ENCODE peak calls at places on chromosome X, in ten cellular contexts. B is pancreas, O is MM.1S, L is thoracic aorta, E is fibroblast of mammary gland, P is bronchial epithelial cell, X is Panc1, F is heart left ventricle, A is cardiac fibroblast, W is DND-41. D is an unnamed sample.

GRCh38 chrX:74451450-74452198 is 30.3 kb downstream of the SLC16A2 start:
- DNase-seq in F (no peak), A (no peak), B (no peak), O (no peak), L (no peak), P (no peak), E (no peak), W (no peak), X (no peak), D (no peak)

GRCh38 chrX:103215768-103216085 is 819 bp downstream of the BEX4 start:
- DNase-seq in A (no peak), W (no peak), P (no peak), X (no peak), B (no peak), L (no peak), E (no peak), O (no peak), F (no peak), D (no peak)

GRCh38 chrX:34638116-34638515 is 19.0 kb downstream of the TMEM47 start:
- DNase-seq in B (no peak), O (peak), P (peak), X (no peak), A (peak), L (no peak), E (peak), W (no peak), F (no peak), D (no peak)

GRCh38 chrX:111207851-111208250 is 62.4 kb downstream of the CAPN6 start:
- DNase-seq in O (no peak), A (no peak), X (no peak), P (no peak), E (no peak), L (no peak), B (no peak), F (no peak), W (no peak), D (no peak)

GRCh38 chrX:20947411-20947912 is 426.8 kb upstream of the CNKSR2 start:
- DNase-seq in O (no peak), P (peak), W (no peak), B (no peak), X (no peak), F (no peak), L (no peak), E (no peak), A (no peak), D (no peak)

GRCh38 chrX:100085851-100086250 is 324.2 kb downstream of the PCDH19 start:
- DNase-seq in X (no peak), E (peak), F (no peak), B (no peak), L (no peak), O (no peak), A (no peak), P (peak), W (no peak), D (no peak)

GRCh38 chrX:48509619-48510018 is 827 bp downstream of the PORCN start:
- DNase-seq in B (no peak), O (no peak), E (no peak), P (no peak), L (no peak), W (no peak), A (no peak), X (no peak), F (no peak), D (no peak)

GRCh38 chrX:153925739-153926593 is at the start of gene ARHGAP4:
- DNase-seq in E (no peak), X (no peak), L (no peak), F (no peak), A (no peak), O (peak), B (no peak), P (no peak), W (peak), D (no peak)

GRCh38 chrX:136752796-136753195 is 27.9 kb downstream of the ARHGEF6 start:
- DNase-seq in W (no peak), E (peak), F (no peak), L (no peak), A (peak), P (peak), O (no peak), X (no peak), B (no peak), D (no peak)

GRCh38 chrX:129600981-129601424 is 53.8 kb downstream of the APLN start:
- DNase-seq in P (peak), A (no peak), B (no peak), F (no peak), X (no peak), E (peak), W (peak), L (no peak), O (peak), D (no peak)

GRCh38 chrX:40953369-40953768 is 131.9 kb upstream of the USP9X start:
- DNase-seq in E (no peak), B (no peak), F (no peak), X (no peak), W (no peak), A (no peak), P (no peak), L (no peak), O (no peak), D (peak)

GRCh38 chrX:124212622-124213021 is 119.8 kb upstream of the TEX13D start:
- DNase-seq in X (no peak), F (no peak), W (peak), E (no peak), L (no peak), O (peak), P (no peak), B (no peak), A (no peak), D (no peak)

GRCh38 chrX:110241816-110242215 is 76.1 kb downstream of the AMMECR1 start:
- DNase-seq in B (no peak), O (no peak), L (no peak), W (no peak), A (peak), P (peak), X (no peak), E (peak), F (no peak), D (no peak)

GRCh38 chrX:50913520-50913919 is 3.0 kb downstream of the BMP15 start:
- DNase-seq in P (peak), A (peak), L (no peak), E (no peak), F (no peak), X (no peak), B (no peak), W (no peak), O (no peak), D (no peak)

GRCh38 chrX:144494069-144494468 is 610.2 kb downstream of the UBE2NL start:
- DNase-seq in E (no peak), A (no peak), F (no peak), L (no peak), W (no peak), X (no peak), B (no peak), P (peak), O (no peak), D (no peak)

GRCh38 chrX:97806238-97806637 is 922.5 kb downstream of the RPA4 start:
- DNase-seq in W (no peak), A (no peak), B (no peak), L (no peak), P (no peak), O (no peak), E (peak), F (no peak), X (no peak), D (no peak)

GRCh38 chrX:139831017-139831416 is 101.8 kb downstream of the ATP11C start:
- DNase-seq in O (no peak), A (peak), L (no peak), W (no peak), E (no peak), P (no peak), B (no peak), F (no peak), X (no peak), D (no peak)

GRCh38 chrX:45758319-45758718 is 557.6 kb upstream of the DIPK2B start:
- DNase-seq in W (peak), E (peak), O (peak), L (no peak), X (no peak), P (peak), B (no peak), F (no peak), A (peak), D (no peak)

GRCh38 chrX:72620550-72621145 is 48.0 kb upstream of the HDAC8 start:
- DNase-seq in L (peak), X (peak), A (peak), W (no peak), P (peak), B (peak), E (peak), F (no peak), O (no peak), D (no peak)

GRCh38 chrX:24253030-24253429 is 60.8 kb downstream of the SUPT20HL2 start:
- DNase-seq in L (no peak), O (no peak), A (no peak), X (no peak), P (no peak), F (no peak), W (no peak), E (no peak), B (no peak), D (no peak)

GRCh38 chrX:13048265-13048664 is 3.8 kb upstream of the FAM9C start:
- DNase-seq in E (peak), X (no peak), A (peak), O (no peak), L (no peak), P (peak), W (no peak), F (no peak), B (no peak), D (no peak)

GRCh38 chrX:153491351-153492152 is 3.2 kb upstream of the BGN start:
- DNase-seq in P (no peak), O (no peak), F (no peak), W (no peak), E (no peak), B (no peak), A (no peak), X (no peak), L (no peak), D (no peak)

GRCh38 chrX:54029543-54030143 is 14.6 kb downstream of the PHF8 start:
- DNase-seq in X (no peak), A (no peak), O (no peak), P (peak), W (no peak), E (no peak), L (no peak), F (no peak), B (peak), D (no peak)

GRCh38 chrX:8304668-8305067 is 133.6 kb upstream of the VCX2 start:
- DNase-seq in P (peak), L (no peak), F (no peak), A (no peak), W (no peak), E (peak), O (no peak), B (no peak), X (no peak), D (no peak)

GRCh38 chrX:42686296-42686695 is 91.7 kb downstream of the PPP1R2C start:
- DNase-seq in X (no peak), E (peak), P (peak), B (no peak), L (no peak), W (no peak), O (no peak), A (peak), F (no peak), D (no peak)

GRCh38 chrX:19630776-19631707 is 115.7 kb upstream of the MAP3K15 start:
- DNase-seq in W (no peak), X (no peak), F (no peak), P (no peak), E (no peak), L (no peak), O (no peak), B (no peak), A (no peak), D (no peak)

GRCh38 chrX:115297189-115297588 is 7.7 kb downstream of the LUZP4 start:
- DNase-seq in X (no peak), L (no peak), W (no peak), A (no peak), E (no peak), O (no peak), B (no peak), F (no peak), P (peak), D (no peak)

GRCh38 chrX:1465261-1466231 is 12.8 kb upstream of the ASMTL start:
- DNase-seq in O (no peak), L (no peak), A (peak), F (peak), E (no peak), X (no peak), P (no peak), W (peak), B (no peak), D (no peak)

GRCh38 chrX:1463581-1464281 is 11.0 kb upstream of the ASMTL start:
- DNase-seq in A (no peak), X (no peak), P (no peak), O (no peak), B (no peak), W (peak), F (peak), L (no peak), E (no peak), D (no peak)

GRCh38 chrX:1464282-1465131 is 11.8 kb upstream of the ASMTL start:
- DNase-seq in E (no peak), P (no peak), O (no peak), X (no peak), F (peak), A (no peak), B (no peak), W (peak), L (no peak), D (no peak)

GRCh38 chrX:1462596-1463251 is 10.0 kb upstream of the ASMTL start:
- DNase-seq in F (peak), W (peak), B (no peak), E (peak), L (no peak), X (no peak), A (peak), P (peak), O (no peak), D (no peak)

DNA sequence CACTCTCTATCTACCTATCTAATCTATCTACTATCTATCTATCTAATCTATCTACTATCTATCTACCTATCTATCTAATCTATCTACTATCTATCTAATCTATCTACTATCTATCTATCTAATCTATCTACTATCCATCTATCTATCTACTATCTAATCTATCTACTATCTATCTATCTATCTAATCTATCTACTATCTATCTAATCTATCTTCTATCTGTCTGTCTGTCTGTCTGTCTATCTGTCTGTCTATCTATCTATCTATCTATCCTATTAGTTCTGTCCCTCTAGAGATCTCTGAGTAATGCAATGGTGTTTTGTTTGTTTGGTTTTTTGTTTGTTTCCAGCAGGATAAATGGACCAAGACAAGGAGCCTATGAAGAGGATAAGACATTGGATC is 9.4 kb upstream of the ASMTL start:
- DNase-seq in E (no peak), A (no peak), W (no peak), P (no peak), O (no peak), L (no peak), F (no peak), B (no peak), X (no peak), D (no peak)
- TF ChIP-seq CTCF in E (no peak), A (no peak), W (no peak), P (no peak), O (no peak), L (no peak), F (no peak), B (no peak), X (no peak), D (no peak)

GRCh38 chrX:39903937-39904336 is 193.8 kb downstream of the BCOR start:
- DNase-seq in L (no peak), A (peak), X (no peak), E (peak), F (no peak), W (no peak), P (peak), O (no peak), B (no peak), D (no peak)

GRCh38 chrX:39907964-39908616 is 189.7 kb downstream of the BCOR start:
- DNase-seq in F (peak), B (peak), P (peak), E (peak), A (peak), W (no peak), X (peak), L (peak), O (no peak), D (no peak)

GRCh38 chrX:39905475-39905889 is 192.3 kb downstream of the BCOR start:
- DNase-seq in W (no peak), L (no peak), A (no peak), O (no peak), X (no peak), B (no peak), F (no peak), P (no peak), E (no peak), D (no peak)

GRCh38 chrX:39904816-39905474 is 192.8 kb downstream of the BCOR start:
- DNase-seq in L (no peak), A (no peak), P (no peak), B (no peak), W (no peak), E (no peak), O (no peak), X (no peak), F (no peak), D (no peak)

DNA sequence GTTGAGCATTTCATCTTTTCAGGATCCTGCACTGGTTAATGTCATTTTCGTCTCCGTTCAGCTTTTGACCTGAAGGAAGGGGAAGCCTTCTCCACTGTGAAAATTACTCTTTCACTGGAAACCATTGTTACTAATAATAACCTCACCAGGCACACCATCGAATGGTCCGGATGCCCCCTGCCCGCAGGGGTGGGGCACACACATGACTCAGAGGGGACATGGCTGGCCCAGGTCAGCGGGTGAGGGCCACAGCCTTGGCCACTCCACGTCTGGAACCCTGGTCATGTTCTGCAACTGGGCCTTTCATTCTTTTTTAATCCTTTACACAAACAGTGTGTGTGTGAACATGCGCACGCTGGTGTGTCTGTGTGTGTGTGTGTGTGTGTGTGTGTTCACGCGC is 191.8 kb downstream of the BCOR start:
- DNase-seq in B (no peak), X (no peak), E (no peak), W (no peak), A (no peak), P (no peak), L (no peak), F (no peak), O (no peak), D (no peak)
- H3K4me3 ChIP-seq in B (no peak), X (no peak), E (no peak), W (no peak), A (no peak), P (no peak), L (peak), F (no peak), O (no peak), D (no peak)

DNA sequence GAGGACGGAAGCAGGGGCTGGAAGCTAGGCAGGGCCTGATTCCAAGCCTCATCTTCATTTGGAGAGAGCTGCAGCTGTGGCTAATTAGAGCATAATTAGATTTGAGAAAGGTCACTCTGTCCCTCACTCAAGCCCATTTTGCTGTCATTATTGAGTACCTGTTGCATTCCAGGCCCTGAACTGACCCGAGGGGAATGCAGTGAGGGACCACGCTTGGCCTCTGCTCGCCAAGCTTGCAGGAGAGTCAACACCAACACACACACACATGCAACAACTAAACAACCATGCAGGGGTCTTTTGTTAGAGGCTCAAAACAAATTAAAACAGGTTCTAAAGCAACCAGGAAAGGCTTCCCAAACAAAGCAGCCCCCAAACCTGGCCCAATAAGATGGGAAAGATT is 52.7 kb upstream of the MAMLD1 start:
- DNase-seq in P (no peak), E (no peak), W (no peak), B (no peak), L (no peak), X (no peak), F (no peak), O (no peak), A (no peak), D (no peak)
- TF ChIP-seq CTCF in P (no peak), E (no peak), W (no peak), B (no peak), L (no peak), X (no peak), F (no peak), O (no peak), A (no peak), D (no peak)

GRCh38 chrX:46836701-46837542 is at the start of gene RP2:
- DNase-seq in O (peak), A (peak), E (peak), P (peak), X (peak), F (peak), L (peak), W (peak), B (peak), D (peak)

GRCh38 chrX:46840946-46841740 is 4.3 kb downstream of the RP2 start:
- DNase-seq in F (no peak), A (no peak), E (peak), W (no peak), X (no peak), O (no peak), L (no peak), P (peak), B (no peak), D (no peak)

GRCh38 chrX:46838974-46839480 is 2.2 kb downstream of the RP2 start:
- DNase-seq in L (no peak), P (no peak), E (no peak), W (no peak), A (no peak), X (no peak), F (no peak), O (no peak), B (no peak), D (no peak)

GRCh38 chrX:46837543-46838481 is 969 bp downstream of the RP2 start:
- DNase-seq in B (no peak), P (peak), X (no peak), W (no peak), E (peak), O (peak), A (peak), F (no peak), L (no peak), D (no peak)

DNA sequence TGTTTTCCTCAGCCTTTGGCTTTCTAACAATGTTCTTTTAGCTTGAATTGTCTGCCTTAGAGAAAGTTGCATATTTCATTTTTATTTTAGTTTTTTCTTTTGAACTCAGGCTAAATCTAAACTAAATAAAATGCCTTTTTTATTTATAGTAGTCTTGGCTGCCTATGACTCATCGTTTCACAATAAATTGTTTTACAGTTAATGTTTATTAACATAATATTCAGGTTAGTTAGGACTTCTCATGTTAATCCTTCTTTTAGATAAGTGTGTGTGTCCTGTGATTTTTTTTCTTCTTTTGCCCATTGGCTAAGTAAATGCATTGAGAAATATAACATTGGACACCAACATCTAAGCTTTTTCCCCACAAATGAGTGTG is 1.6 kb downstream of the RP2 start:
- DNase-seq in F (no peak), B (no peak), X (no peak), E (peak), O (no peak), W (no peak), A (no peak), P (peak), L (no peak), D (no peak)
- H3K4me3 ChIP-seq in F (peak), B (peak), X (peak), E (peak), O (peak), W (peak), A (peak), P (peak), L (peak), D (peak)

DNA sequence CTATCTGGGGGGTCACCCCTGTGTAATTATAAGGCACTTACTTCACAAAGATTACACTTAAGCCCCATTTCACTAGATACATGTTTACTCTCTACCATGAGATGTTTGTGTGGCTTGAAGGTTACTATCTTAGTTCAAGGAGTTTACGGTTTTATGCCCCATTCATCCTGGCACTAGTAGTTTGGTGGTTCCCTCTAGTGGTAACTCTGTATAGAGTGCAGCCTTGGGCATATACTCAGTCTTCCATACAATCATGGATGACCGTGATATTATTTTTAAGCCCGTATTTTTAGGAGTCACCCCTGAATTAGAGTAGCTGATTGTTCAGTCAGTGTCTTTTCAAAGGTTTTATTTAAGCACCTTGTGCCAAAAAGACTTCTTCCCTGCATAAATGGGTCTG is 109.9 kb upstream of the FAM47C start:
- DNase-seq in A (peak), F (no peak), P (peak), E (peak), O (no peak), X (no peak), W (no peak), L (no peak), B (no peak), D (no peak)
- TF ChIP-seq CTCF in A (peak), F (no peak), P (peak), E (peak), O (peak), X (peak), W (peak), L (no peak), B (no peak), D (peak)